ENCODE peak calls at places on chromosomes 6 and 20, in ten cellular contexts. H, U, Y, R, C, F, O, Z, J and W are unnamed samples.

GRCh38 chr6:5205877-5206840 is 54.6 kb downstream of the LYRM4 start:
- DNase-seq in O (peak), Y (peak), U (peak), Z (no peak), F (no peak), J (no peak), C (peak), R (no peak), H (peak), W (peak)

GRCh38 chr6:33061987-33062386 is 11.5 kb downstream of the HLA-DPA1 start:
- DNase-seq in J (no peak), H (no peak), F (peak), O (no peak), C (no peak), U (no peak), R (no peak), Z (no peak), Y (no peak), W (no peak)

GRCh38 chr6:53994201-53994600 is 117.0 kb upstream of the MLIP start:
- DNase-seq in C (no peak), Z (no peak), Y (no peak), F (no peak), H (no peak), J (no peak), R (no peak), U (no peak), O (no peak), W (no peak)

GRCh38 chr6:153059311-153059710 is 56.8 kb upstream of the MTRF1L start:
- DNase-seq in J (no peak), O (no peak), C (no peak), R (no peak), Z (no peak), F (no peak), U (no peak), H (no peak), Y (no peak), W (no peak)

GRCh38 chr6:56690519-56691200 is 48.0 kb upstream of the DST start:
- DNase-seq in C (peak), U (peak), F (no peak), J (no peak), Z (no peak), O (no peak), H (no peak), Y (no peak), R (no peak), W (no peak)

GRCh38 chr20:11274137-11274536 is 600.3 kb upstream of the JAG1 start:
- DNase-seq in O (peak), Z (no peak), Y (no peak), U (peak), J (no peak), F (no peak), H (peak), C (peak), R (no peak), W (peak)

GRCh38 chr20:47304287-47304686 is 52.2 kb downstream of the ZMYND8 start:
- DNase-seq in C (no peak), O (no peak), J (no peak), Y (no peak), U (no peak), F (no peak), R (no peak), H (no peak), Z (no peak), W (no peak)

GRCh38 chr6:12538881-12539357 is 177.6 kb upstream of the PHACTR1 start:
- DNase-seq in O (no peak), R (no peak), J (no peak), Y (no peak), F (no peak), H (no peak), Z (no peak), U (peak), C (peak), W (peak)

GRCh38 chr6:3291346-3291745 is 32.6 kb downstream of the PSMG4 start:
- DNase-seq in Z (no peak), C (no peak), F (no peak), Y (no peak), R (no peak), J (no peak), O (no peak), H (no peak), U (no peak), W (no peak)

GRCh38 chr6:124964764-124965105 is 2.5 kb downstream of the RNF217 start:
- DNase-seq in O (no peak), F (no peak), Y (no peak), U (peak), R (no peak), H (no peak), J (no peak), Z (no peak), C (peak), W (no peak)